ENCODE peak calls at places on chromosomes 13 and 19, in seven cellular contexts. One of them, this sample, is unnamed.

GRCh38 chr13:99967498-99967883 is 4.1 kb downstream of the ZIC5 start:
- DNase-seq in pancreas: no peak
- DNase-seq in glutamatergic neuron: no peak
- DNase-seq in neural crest cell: no peak
- DNase-seq in transverse colon: no peak
- DNase-seq in GM13977: no peak
- DNase-seq in fibroblast of lung: no peak
- DNase-seq in this sample: no peak

GRCh38 chr13:57925250-57925649 is 293.7 kb downstream of the PCDH17 start:
- DNase-seq in glutamatergic neuron: no peak
- DNase-seq in pancreas: no peak
- DNase-seq in GM13977: no peak
- DNase-seq in neural crest cell: no peak
- DNase-seq in fibroblast of lung: peak; percentile 4
- DNase-seq in transverse colon: no peak
- DNase-seq in this sample: no peak

GRCh38 chr13:36778083-36778671 is 40.8 kb upstream of the RFXAP start:
- DNase-seq in fibroblast of lung: peak; percentile 61
- DNase-seq in neural crest cell: no peak
- DNase-seq in glutamatergic neuron: no peak
- DNase-seq in transverse colon: no peak
- DNase-seq in GM13977: no peak
- DNase-seq in pancreas: no peak
- DNase-seq in this sample: no peak

GRCh38 chr19:9791552-9792181 is 23.1 kb upstream of the ZNF846 start:
- DNase-seq in fibroblast of lung: peak; percentile 96
- DNase-seq in neural crest cell: peak; percentile 91
- DNase-seq in pancreas: peak; percentile 91
- DNase-seq in transverse colon: peak; percentile 98
- DNase-seq in GM13977: peak; percentile 89
- DNase-seq in glutamatergic neuron: peak; percentile 98
- DNase-seq in this sample: peak; percentile 96

GRCh38 chr19:28303502-28303901 is 909.4 kb downstream of the UQCRFS1 start:
- DNase-seq in glutamatergic neuron: no peak
- DNase-seq in pancreas: no peak
- DNase-seq in fibroblast of lung: no peak
- DNase-seq in neural crest cell: no peak
- DNase-seq in transverse colon: no peak
- DNase-seq in GM13977: no peak
- DNase-seq in this sample: no peak

GRCh38 chr13:23456437-23456836 is 22.9 kb upstream of the SACS start:
- DNase-seq in fibroblast of lung: peak; percentile 21
- DNase-seq in transverse colon: no peak
- DNase-seq in GM13977: no peak
- DNase-seq in glutamatergic neuron: no peak
- DNase-seq in pancreas: no peak
- DNase-seq in neural crest cell: no peak
- DNase-seq in this sample: no peak

GRCh38 chr13:110826101-110826500 is 88.8 kb downstream of the ANKRD10 start:
- DNase-seq in neural crest cell: no peak
- DNase-seq in transverse colon: no peak
- DNase-seq in pancreas: no peak
- DNase-seq in GM13977: no peak
- DNase-seq in glutamatergic neuron: no peak
- DNase-seq in fibroblast of lung: no peak
- DNase-seq in this sample: no peak

GRCh38 chr13:27370305-27370853 is 54.0 kb upstream of the GTF3A start:
- DNase-seq in neural crest cell: no peak
- DNase-seq in glutamatergic neuron: no peak
- DNase-seq in fibroblast of lung: no peak
- DNase-seq in pancreas: no peak
- DNase-seq in GM13977: no peak
- DNase-seq in transverse colon: no peak
- DNase-seq in this sample: no peak

GRCh38 chr19:6745965-6746364 is 6.5 kb downstream of the TRIP10 start:
- DNase-seq in fibroblast of lung: no peak
- DNase-seq in GM13977: no peak
- DNase-seq in neural crest cell: no peak
- DNase-seq in glutamatergic neuron: no peak
- DNase-seq in transverse colon: no peak
- DNase-seq in pancreas: peak; percentile 58
- DNase-seq in this sample: no peak

GRCh38 chr19:33306191-33306590 is 3.9 kb upstream of the CEBPA start:
- DNase-seq in transverse colon: no peak
- DNase-seq in glutamatergic neuron: no peak
- DNase-seq in neural crest cell: no peak
- DNase-seq in fibroblast of lung: no peak
- DNase-seq in pancreas: no peak
- DNase-seq in GM13977: peak; percentile 11
- DNase-seq in this sample: no peak

GRCh38 chr13:110371550-110372465 is 64.7 kb downstream of the COL4A2 start:
- DNase-seq in glutamatergic neuron: no peak
- DNase-seq in transverse colon: no peak
- DNase-seq in fibroblast of lung: no peak
- DNase-seq in pancreas: no peak
- DNase-seq in GM13977: peak; percentile 23
- DNase-seq in neural crest cell: no peak
- DNase-seq in this sample: no peak

GRCh38 chr13:50149932-50150331 is 134.7 kb downstream of the KCNRG start:
- DNase-seq in neural crest cell: no peak
- DNase-seq in fibroblast of lung: no peak
- DNase-seq in glutamatergic neuron: no peak
- DNase-seq in transverse colon: no peak
- DNase-seq in GM13977: no peak
- DNase-seq in pancreas: no peak
- DNase-seq in this sample: no peak

GRCh38 chr19:30406220-30406944 is 34.2 kb downstream of the ZNF536 start:
- DNase-seq in GM13977: peak; percentile 32
- DNase-seq in transverse colon: peak; percentile 16
- DNase-seq in glutamatergic neuron: no peak
- DNase-seq in pancreas: no peak
- DNase-seq in fibroblast of lung: peak; percentile 1
- DNase-seq in neural crest cell: peak; percentile 16
- DNase-seq in this sample: no peak

GRCh38 chr19:30148039-30148438 is 206.0 kb downstream of the URI1 start:
- DNase-seq in fibroblast of lung: no peak
- DNase-seq in GM13977: no peak
- DNase-seq in glutamatergic neuron: no peak
- DNase-seq in pancreas: no peak
- DNase-seq in transverse colon: no peak
- DNase-seq in neural crest cell: no peak
- DNase-seq in this sample: no peak

GRCh38 chr13:93146584-93147292 is 79.9 kb upstream of the GPC6 start:
- DNase-seq in glutamatergic neuron: no peak
- DNase-seq in GM13977: no peak
- DNase-seq in fibroblast of lung: peak; percentile 91
- DNase-seq in neural crest cell: no peak
- DNase-seq in transverse colon: no peak
- DNase-seq in pancreas: no peak
- DNase-seq in this sample: no peak

GRCh38 chr13:80036845-80037504 is 304.0 kb downstream of the SPRY2 start:
- DNase-seq in glutamatergic neuron: no peak
- DNase-seq in transverse colon: no peak
- DNase-seq in neural crest cell: no peak
- DNase-seq in GM13977: no peak
- DNase-seq in pancreas: no peak
- DNase-seq in fibroblast of lung: no peak
- DNase-seq in this sample: no peak

GRCh38 chr19:28737021-28737525 is 475.9 kb downstream of the UQCRFS1 start:
- DNase-seq in fibroblast of lung: peak; percentile 65
- DNase-seq in pancreas: no peak
- DNase-seq in GM13977: no peak
- DNase-seq in transverse colon: no peak
- DNase-seq in neural crest cell: no peak
- DNase-seq in glutamatergic neuron: no peak
- DNase-seq in this sample: no peak

GRCh38 chr19:49118565-49119410 is at the start of gene C19orf73:
- DNase-seq in pancreas: peak; percentile 99
- DNase-seq in GM13977: peak; percentile 100
- DNase-seq in transverse colon: peak; percentile 97
- DNase-seq in neural crest cell: peak; percentile 88
- DNase-seq in glutamatergic neuron: peak; percentile 97
- DNase-seq in fibroblast of lung: peak; percentile 91
- DNase-seq in this sample: peak; percentile 73

GRCh38 chr19:2974342-2974932 is 2.9 kb upstream of the TLE6 start:
- DNase-seq in fibroblast of lung: no peak
- DNase-seq in GM13977: no peak
- DNase-seq in pancreas: no peak
- DNase-seq in transverse colon: no peak
- DNase-seq in neural crest cell: no peak
- DNase-seq in glutamatergic neuron: no peak
- DNase-seq in this sample: no peak

GRCh38 chr13:87827479-87827878 is 156.3 kb downstream of the SLITRK5 start:
- DNase-seq in glutamatergic neuron: no peak
- DNase-seq in pancreas: no peak
- DNase-seq in transverse colon: no peak
- DNase-seq in neural crest cell: no peak
- DNase-seq in fibroblast of lung: peak; percentile 77
- DNase-seq in GM13977: no peak
- DNase-seq in this sample: no peak

DNA sequence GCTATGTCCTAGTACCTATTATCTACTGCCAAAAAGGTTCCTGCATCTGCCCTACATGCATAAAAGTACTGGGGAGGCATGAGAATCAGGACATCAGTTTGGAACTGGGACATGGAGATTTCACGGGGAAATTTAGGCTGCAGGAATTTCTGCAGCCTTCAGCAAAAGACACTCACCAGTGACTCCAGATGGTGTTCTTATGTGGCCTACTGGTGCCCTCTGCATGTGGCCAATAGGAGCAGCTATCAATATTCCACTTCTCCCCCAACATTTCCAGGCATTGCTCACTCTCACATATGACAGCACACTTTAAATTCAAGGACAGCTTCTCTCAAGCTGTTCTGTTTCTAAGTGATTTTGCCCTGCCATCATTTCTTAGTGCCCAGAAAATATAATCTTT is 570.5 kb upstream of the ARGLU1 start:
- DNase-seq in pancreas: no peak
- DNase-seq in glutamatergic neuron: peak; percentile 23
- DNase-seq in fibroblast of lung: peak; percentile 15
- DNase-seq in neural crest cell: no peak
- DNase-seq in transverse colon: no peak
- DNase-seq in GM13977: no peak
- DNase-seq in this sample: no peak
- TF ChIP-seq CTCF in pancreas: no peak
- TF ChIP-seq CTCF in glutamatergic neuron: no peak
- TF ChIP-seq CTCF in fibroblast of lung: no peak
- TF ChIP-seq CTCF in neural crest cell: no peak
- TF ChIP-seq CTCF in transverse colon: no peak
- TF ChIP-seq CTCF in GM13977: no peak
- TF ChIP-seq CTCF in this sample: no peak

GRCh38 chr19:897442-898039 is 4.3 kb downstream of the RNU6-9 start:
- DNase-seq in glutamatergic neuron: peak; percentile 58
- DNase-seq in GM13977: no peak
- DNase-seq in neural crest cell: no peak
- DNase-seq in transverse colon: no peak
- DNase-seq in fibroblast of lung: no peak
- DNase-seq in pancreas: peak; percentile 70
- DNase-seq in this sample: no peak
- TF ChIP-seq CTCF in glutamatergic neuron: peak; percentile 48
- TF ChIP-seq CTCF in GM13977: no peak
- TF ChIP-seq CTCF in neural crest cell: no peak
- TF ChIP-seq CTCF in transverse colon: no peak
- TF ChIP-seq CTCF in fibroblast of lung: peak; percentile 11
- TF ChIP-seq CTCF in pancreas: no peak
- TF ChIP-seq CTCF in this sample: no peak

GRCh38 chr13:55359067-55359466 is 1781.7 kb upstream of the PRR20A start:
- DNase-seq in GM13977: no peak
- DNase-seq in glutamatergic neuron: no peak
- DNase-seq in fibroblast of lung: no peak
- DNase-seq in pancreas: no peak
- DNase-seq in transverse colon: no peak
- DNase-seq in neural crest cell: no peak
- DNase-seq in this sample: no peak
- TF ChIP-seq CTCF in GM13977: no peak
- TF ChIP-seq CTCF in glutamatergic neuron: no peak
- TF ChIP-seq CTCF in fibroblast of lung: no peak
- TF ChIP-seq CTCF in pancreas: no peak
- TF ChIP-seq CTCF in transverse colon: no peak
- TF ChIP-seq CTCF in neural crest cell: no peak
- TF ChIP-seq CTCF in this sample: no peak

GRCh38 chr19:16041571-16042386 is 34.5 kb upstream of the TPM4 start:
- DNase-seq in neural crest cell: peak; percentile 93
- DNase-seq in pancreas: peak; percentile 91
- DNase-seq in GM13977: peak; percentile 84
- DNase-seq in glutamatergic neuron: peak; percentile 93
- DNase-seq in fibroblast of lung: peak; percentile 69
- DNase-seq in transverse colon: peak; percentile 90
- DNase-seq in this sample: no peak

GRCh38 chr19:16044746-16045145 is 31.5 kb upstream of the TPM4 start:
- DNase-seq in fibroblast of lung: no peak
- DNase-seq in transverse colon: no peak
- DNase-seq in glutamatergic neuron: no peak
- DNase-seq in neural crest cell: no peak
- DNase-seq in pancreas: no peak
- DNase-seq in GM13977: no peak
- DNase-seq in this sample: no peak

GRCh38 chr19:16042533-16043085 is 33.7 kb upstream of the TPM4 start:
- DNase-seq in glutamatergic neuron: no peak
- DNase-seq in GM13977: no peak
- DNase-seq in fibroblast of lung: no peak
- DNase-seq in pancreas: no peak
- DNase-seq in neural crest cell: no peak
- DNase-seq in transverse colon: no peak
- DNase-seq in this sample: no peak

GRCh38 chr19:16045171-16045570 is 31.1 kb upstream of the TPM4 start:
- DNase-seq in glutamatergic neuron: no peak
- DNase-seq in pancreas: no peak
- DNase-seq in GM13977: no peak
- DNase-seq in fibroblast of lung: no peak
- DNase-seq in transverse colon: no peak
- DNase-seq in neural crest cell: no peak
- DNase-seq in this sample: no peak

GRCh38 chr19:16043156-16043757 is 33.0 kb upstream of the TPM4 start:
- DNase-seq in pancreas: no peak
- DNase-seq in GM13977: no peak
- DNase-seq in fibroblast of lung: no peak
- DNase-seq in glutamatergic neuron: no peak
- DNase-seq in neural crest cell: no peak
- DNase-seq in transverse colon: no peak
- DNase-seq in this sample: no peak
- TF ChIP-seq CTCF in pancreas: no peak
- TF ChIP-seq CTCF in GM13977: no peak
- TF ChIP-seq CTCF in fibroblast of lung: no peak
- TF ChIP-seq CTCF in glutamatergic neuron: no peak
- TF ChIP-seq CTCF in neural crest cell: no peak
- TF ChIP-seq CTCF in transverse colon: no peak
- TF ChIP-seq CTCF in this sample: no peak